ENCODE peak calls at places on chromosomes 12 and 14, in nine cellular contexts. One of them, this sample, is unnamed.

GRCh38 chr12:97131220-97131981 is 224.3 kb downstream of the NEDD1 start:
- DNase-seq in HFF-Myc: no peak
- DNase-seq in progenitor cell of endocrine pancreas: no peak
- DNase-seq in HCT116: no peak
- DNase-seq in esophagus squamous epithelium: no peak
- DNase-seq in MM.1S: no peak
- DNase-seq in tibial artery: no peak
- DNase-seq in fibroblast of lung: peak
- DNase-seq in A549: no peak
- DNase-seq in this sample: no peak

GRCh38 chr12:76032043-76032981 is 736 bp upstream of the PHLDA1 start:
- DNase-seq in HFF-Myc: no peak
- DNase-seq in fibroblast of lung: peak
- DNase-seq in A549: peak
- DNase-seq in HCT116: no peak
- DNase-seq in tibial artery: peak
- DNase-seq in esophagus squamous epithelium: no peak
- DNase-seq in MM.1S: peak
- DNase-seq in progenitor cell of endocrine pancreas: no peak
- DNase-seq in this sample: peak

GRCh38 chr12:23757541-23757962 is 191.9 kb downstream of the SOX5 start:
- DNase-seq in A549: no peak
- DNase-seq in HFF-Myc: no peak
- DNase-seq in progenitor cell of endocrine pancreas: no peak
- DNase-seq in fibroblast of lung: peak
- DNase-seq in MM.1S: no peak
- DNase-seq in HCT116: no peak
- DNase-seq in esophagus squamous epithelium: no peak
- DNase-seq in tibial artery: no peak
- DNase-seq in this sample: no peak

GRCh38 chr14:76765461-76765931 is 4.2 kb downstream of the VASH1 start:
- DNase-seq in MM.1S: no peak
- DNase-seq in progenitor cell of endocrine pancreas: no peak
- DNase-seq in tibial artery: no peak
- DNase-seq in HCT116: no peak
- DNase-seq in HFF-Myc: no peak
- DNase-seq in fibroblast of lung: no peak
- DNase-seq in A549: no peak
- DNase-seq in esophagus squamous epithelium: no peak
- DNase-seq in this sample: no peak

GRCh38 chr14:28381656-28382055 is 384.9 kb upstream of the FOXG1 start:
- DNase-seq in esophagus squamous epithelium: no peak
- DNase-seq in A549: no peak
- DNase-seq in HFF-Myc: no peak
- DNase-seq in progenitor cell of endocrine pancreas: no peak
- DNase-seq in fibroblast of lung: peak
- DNase-seq in MM.1S: no peak
- DNase-seq in HCT116: no peak
- DNase-seq in tibial artery: no peak
- DNase-seq in this sample: no peak

GRCh38 chr12:4412056-4412455 is 32.5 kb upstream of the FGF23 start:
- DNase-seq in tibial artery: no peak
- DNase-seq in HCT116: no peak
- DNase-seq in progenitor cell of endocrine pancreas: no peak
- DNase-seq in HFF-Myc: no peak
- DNase-seq in A549: no peak
- DNase-seq in MM.1S: no peak
- DNase-seq in esophagus squamous epithelium: no peak
- DNase-seq in fibroblast of lung: no peak
- DNase-seq in this sample: no peak

GRCh38 chr14:30748343-30748742 is 126.0 kb upstream of the COCH start:
- DNase-seq in HCT116: no peak
- DNase-seq in esophagus squamous epithelium: no peak
- DNase-seq in fibroblast of lung: no peak
- DNase-seq in progenitor cell of endocrine pancreas: no peak
- DNase-seq in HFF-Myc: no peak
- DNase-seq in tibial artery: no peak
- DNase-seq in MM.1S: no peak
- DNase-seq in A549: no peak
- DNase-seq in this sample: no peak

GRCh38 chr12:83102499-83102898 is 415.8 kb downstream of the TMTC2 start:
- DNase-seq in A549: no peak
- DNase-seq in HFF-Myc: no peak
- DNase-seq in HCT116: no peak
- DNase-seq in esophagus squamous epithelium: no peak
- DNase-seq in progenitor cell of endocrine pancreas: no peak
- DNase-seq in fibroblast of lung: peak
- DNase-seq in tibial artery: no peak
- DNase-seq in MM.1S: no peak
- DNase-seq in this sample: no peak

GRCh38 chr14:75315143-75315542 is 36.5 kb downstream of the FOS start:
- DNase-seq in fibroblast of lung: peak
- DNase-seq in progenitor cell of endocrine pancreas: no peak
- DNase-seq in A549: no peak
- DNase-seq in tibial artery: no peak
- DNase-seq in MM.1S: no peak
- DNase-seq in esophagus squamous epithelium: no peak
- DNase-seq in HCT116: no peak
- DNase-seq in HFF-Myc: no peak
- DNase-seq in this sample: no peak

GRCh38 chr12:56631790-56632700 is 1.9 kb upstream of the BAZ2A start:
- DNase-seq in HCT116: no peak
- DNase-seq in MM.1S: peak
- DNase-seq in HFF-Myc: no peak
- DNase-seq in fibroblast of lung: peak
- DNase-seq in esophagus squamous epithelium: no peak
- DNase-seq in progenitor cell of endocrine pancreas: peak
- DNase-seq in A549: peak
- DNase-seq in tibial artery: peak
- DNase-seq in this sample: peak

GRCh38 chr14:102711207-102711606 is 66.0 kb upstream of the TRAF3 start:
- DNase-seq in MM.1S: no peak
- DNase-seq in A549: no peak
- DNase-seq in HCT116: no peak
- DNase-seq in tibial artery: no peak
- DNase-seq in fibroblast of lung: no peak
- DNase-seq in HFF-Myc: no peak
- DNase-seq in esophagus squamous epithelium: no peak
- DNase-seq in progenitor cell of endocrine pancreas: no peak
- DNase-seq in this sample: no peak

GRCh38 chr12:11651785-11652184 is 2.3 kb downstream of the ETV6 start:
- DNase-seq in fibroblast of lung: peak
- DNase-seq in HCT116: no peak
- DNase-seq in esophagus squamous epithelium: no peak
- DNase-seq in tibial artery: no peak
- DNase-seq in HFF-Myc: no peak
- DNase-seq in A549: no peak
- DNase-seq in progenitor cell of endocrine pancreas: no peak
- DNase-seq in MM.1S: no peak
- DNase-seq in this sample: no peak

DNA sequence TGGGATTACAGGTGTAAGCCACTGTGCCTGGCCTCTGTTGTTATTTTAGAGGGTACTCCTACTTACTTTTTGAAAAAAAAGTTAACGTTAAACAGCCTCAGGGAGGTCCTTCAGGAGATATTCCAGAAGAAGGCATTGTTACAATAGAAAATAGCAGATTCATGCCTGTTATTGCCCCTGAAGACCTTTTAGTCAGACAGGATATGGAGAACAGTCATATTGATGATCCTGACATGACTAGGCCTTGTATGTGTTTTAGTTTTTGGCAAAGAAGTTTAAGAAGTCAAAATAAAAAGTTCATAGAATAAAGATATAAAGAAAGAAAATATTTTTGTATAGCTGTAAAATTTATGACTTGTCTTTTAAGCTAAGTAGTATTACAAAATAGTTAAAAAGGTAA is 45.3 kb downstream of the WASHC3 start:
- DNase-seq in tibial artery: no peak
- DNase-seq in A549: no peak
- DNase-seq in fibroblast of lung: no peak
- DNase-seq in progenitor cell of endocrine pancreas: no peak
- DNase-seq in HFF-Myc: no peak
- DNase-seq in HCT116: no peak
- DNase-seq in MM.1S: no peak
- DNase-seq in esophagus squamous epithelium: no peak
- DNase-seq in this sample: no peak
- TF ChIP-seq CTCF in tibial artery: no peak
- TF ChIP-seq CTCF in A549: no peak
- TF ChIP-seq CTCF in fibroblast of lung: no peak
- TF ChIP-seq CTCF in progenitor cell of endocrine pancreas: no peak
- TF ChIP-seq CTCF in HFF-Myc: no peak
- TF ChIP-seq CTCF in HCT116: no peak
- TF ChIP-seq CTCF in MM.1S: no peak
- TF ChIP-seq CTCF in esophagus squamous epithelium: no peak
- TF ChIP-seq CTCF in this sample: no peak

DNA sequence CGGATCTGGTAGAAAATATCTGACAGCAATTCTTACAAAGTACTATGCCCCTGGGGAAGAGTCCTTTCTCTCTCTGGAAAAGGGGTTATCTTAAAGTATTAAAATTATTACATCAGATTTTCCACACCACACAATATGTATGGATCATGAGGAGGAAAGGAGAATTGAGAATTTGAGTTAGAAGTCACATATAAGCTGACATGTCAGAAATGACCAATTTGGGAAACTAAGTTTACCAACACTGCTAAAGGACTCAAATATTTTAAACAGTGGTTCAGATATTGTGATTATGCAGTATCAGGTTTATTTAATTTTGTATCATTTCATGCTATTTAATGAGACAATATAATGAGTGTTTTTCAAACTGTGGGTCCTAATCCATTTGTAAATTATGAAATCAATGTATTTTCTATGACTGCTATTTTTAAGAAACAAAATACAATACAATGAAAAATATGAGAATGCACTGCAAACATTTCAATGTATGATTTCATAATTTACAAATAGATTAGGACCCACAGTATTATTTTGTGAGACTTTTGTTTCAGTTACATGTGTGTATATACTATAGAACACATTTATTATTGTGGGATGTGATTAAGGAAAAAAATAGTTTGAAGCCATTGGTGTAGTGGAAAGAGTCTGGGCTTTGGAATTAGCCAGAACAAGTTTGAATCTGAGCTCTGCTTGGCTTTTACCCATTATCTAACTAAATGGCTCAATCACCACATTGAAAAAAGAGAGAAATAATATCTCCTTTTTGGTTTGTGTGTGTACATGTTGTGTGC is 1.8 kb upstream of the INSM2 start:
- DNase-seq in HFF-Myc: no peak
- DNase-seq in fibroblast of lung: no peak
- DNase-seq in MM.1S: no peak
- DNase-seq in A549: no peak
- DNase-seq in HCT116: no peak
- DNase-seq in esophagus squamous epithelium: no peak
- DNase-seq in progenitor cell of endocrine pancreas: no peak
- DNase-seq in tibial artery: no peak
- DNase-seq in this sample: no peak
- TF ChIP-seq CTCF in HFF-Myc: no peak
- TF ChIP-seq CTCF in fibroblast of lung: no peak
- TF ChIP-seq CTCF in MM.1S: no peak
- TF ChIP-seq CTCF in A549: no peak
- TF ChIP-seq CTCF in HCT116: no peak
- TF ChIP-seq CTCF in esophagus squamous epithelium: no peak
- TF ChIP-seq CTCF in progenitor cell of endocrine pancreas: no peak
- TF ChIP-seq CTCF in tibial artery: no peak
- TF ChIP-seq CTCF in this sample: no peak

DNA sequence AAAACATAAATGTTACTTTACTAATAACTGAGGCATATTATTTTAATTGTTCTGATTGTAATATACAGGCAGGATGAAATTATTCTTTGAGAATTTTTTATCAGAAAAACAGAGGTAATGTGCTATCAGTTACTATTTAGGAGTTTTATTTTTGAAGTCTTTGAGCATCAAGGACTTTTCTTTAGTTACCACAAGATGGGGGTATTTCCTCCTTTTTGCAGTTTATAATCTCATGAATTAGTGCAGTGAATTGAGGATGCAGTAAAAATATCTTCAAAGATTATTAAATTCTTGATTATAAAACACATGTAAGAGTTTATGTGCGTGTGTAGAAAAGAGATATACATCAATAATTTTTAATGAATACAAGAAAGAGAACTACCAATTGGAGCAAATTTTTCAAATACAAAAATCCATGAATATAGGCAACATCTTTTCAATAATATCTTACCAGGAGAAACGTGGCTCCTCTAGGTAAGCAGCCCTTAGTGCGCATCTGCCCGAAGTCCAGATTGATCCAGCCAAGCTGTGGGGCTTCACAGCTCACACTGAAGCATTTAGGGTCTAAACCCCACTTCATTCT is 71.6 kb downstream of the ERGIC2 start:
- DNase-seq in A549: no peak
- DNase-seq in fibroblast of lung: peak
- DNase-seq in HFF-Myc: peak
- DNase-seq in HCT116: peak
- DNase-seq in tibial artery: no peak
- DNase-seq in esophagus squamous epithelium: no peak
- DNase-seq in MM.1S: no peak
- DNase-seq in progenitor cell of endocrine pancreas: no peak
- DNase-seq in this sample: no peak
- TF ChIP-seq CTCF in A549: peak
- TF ChIP-seq CTCF in fibroblast of lung: peak
- TF ChIP-seq CTCF in HFF-Myc: peak
- TF ChIP-seq CTCF in HCT116: peak
- TF ChIP-seq CTCF in tibial artery: no peak
- TF ChIP-seq CTCF in esophagus squamous epithelium: no peak
- TF ChIP-seq CTCF in MM.1S: peak
- TF ChIP-seq CTCF in progenitor cell of endocrine pancreas: peak
- TF ChIP-seq CTCF in this sample: no peak

GRCh38 chr12:53533476-53533875 is 26.2 kb upstream of the NPFF start:
- DNase-seq in HFF-Myc: no peak
- DNase-seq in fibroblast of lung: no peak
- DNase-seq in esophagus squamous epithelium: no peak
- DNase-seq in A549: no peak
- DNase-seq in MM.1S: no peak
- DNase-seq in tibial artery: no peak
- DNase-seq in progenitor cell of endocrine pancreas: no peak
- DNase-seq in HCT116: no peak
- DNase-seq in this sample: no peak

GRCh38 chr12:53530056-53530455 is 22.8 kb upstream of the NPFF start:
- DNase-seq in HCT116: no peak
- DNase-seq in HFF-Myc: no peak
- DNase-seq in A549: no peak
- DNase-seq in MM.1S: no peak
- DNase-seq in esophagus squamous epithelium: no peak
- DNase-seq in fibroblast of lung: no peak
- DNase-seq in progenitor cell of endocrine pancreas: no peak
- DNase-seq in tibial artery: no peak
- DNase-seq in this sample: no peak

GRCh38 chr12:53530920-53531319 is 23.6 kb upstream of the NPFF start:
- DNase-seq in HCT116: peak
- DNase-seq in esophagus squamous epithelium: no peak
- DNase-seq in progenitor cell of endocrine pancreas: no peak
- DNase-seq in HFF-Myc: no peak
- DNase-seq in MM.1S: no peak
- DNase-seq in fibroblast of lung: peak
- DNase-seq in A549: no peak
- DNase-seq in tibial artery: no peak
- DNase-seq in this sample: no peak

GRCh38 chr12:53532026-53532425 is 24.7 kb upstream of the NPFF start:
- DNase-seq in fibroblast of lung: no peak
- DNase-seq in esophagus squamous epithelium: no peak
- DNase-seq in MM.1S: no peak
- DNase-seq in tibial artery: no peak
- DNase-seq in progenitor cell of endocrine pancreas: no peak
- DNase-seq in HCT116: no peak
- DNase-seq in HFF-Myc: no peak
- DNase-seq in A549: no peak
- DNase-seq in this sample: no peak

GRCh38 chr12:53532524-53533445 is 25.5 kb upstream of the NPFF start:
- DNase-seq in A549: no peak
- DNase-seq in esophagus squamous epithelium: no peak
- DNase-seq in HFF-Myc: no peak
- DNase-seq in MM.1S: no peak
- DNase-seq in HCT116: no peak
- DNase-seq in fibroblast of lung: no peak
- DNase-seq in progenitor cell of endocrine pancreas: no peak
- DNase-seq in tibial artery: no peak
- DNase-seq in this sample: no peak
- TF ChIP-seq CTCF in A549: no peak
- TF ChIP-seq CTCF in esophagus squamous epithelium: no peak
- TF ChIP-seq CTCF in HFF-Myc: no peak
- TF ChIP-seq CTCF in MM.1S: no peak
- TF ChIP-seq CTCF in HCT116: no peak
- TF ChIP-seq CTCF in fibroblast of lung: no peak
- TF ChIP-seq CTCF in progenitor cell of endocrine pancreas: no peak
- TF ChIP-seq CTCF in tibial artery: no peak
- TF ChIP-seq CTCF in this sample: no peak